ENCODE peak calls at places on chromosomes 3 and 15, in eight cellular contexts. One of them, this sample, is unnamed.

GRCh38 chr3:43505351-43505750 is 116.5 kb downstream of the ANO10 start:
- DNase-seq in suprapubic skin: no peak
- DNase-seq in hepatocyte: no peak
- DNase-seq in CD8-positive, alpha-beta memory T cell: peak; percentile 33
- DNase-seq in tibial artery: no peak
- DNase-seq in gastrocnemius medialis: no peak
- DNase-seq in Peyer's patch: no peak
- DNase-seq in PC-3: peak; percentile 7
- DNase-seq in this sample: no peak

GRCh38 chr3:89171681-89172080 is 64.3 kb downstream of the EPHA3 start:
- DNase-seq in suprapubic skin: no peak
- DNase-seq in hepatocyte: no peak
- DNase-seq in CD8-positive, alpha-beta memory T cell: no peak
- DNase-seq in tibial artery: no peak
- DNase-seq in gastrocnemius medialis: no peak
- DNase-seq in Peyer's patch: no peak
- DNase-seq in PC-3: no peak
- DNase-seq in this sample: no peak

GRCh38 chr3:106844638-106845037 is 532.6 kb upstream of the CCDC54 start:
- DNase-seq in suprapubic skin: no peak
- DNase-seq in hepatocyte: no peak
- DNase-seq in CD8-positive, alpha-beta memory T cell: no peak
- DNase-seq in tibial artery: no peak
- DNase-seq in gastrocnemius medialis: no peak
- DNase-seq in Peyer's patch: no peak
- DNase-seq in PC-3: no peak
- DNase-seq in this sample: no peak

GRCh38 chr3:13025090-13025489 is 48.1 kb downstream of the IQSEC1 start:
- DNase-seq in suprapubic skin: no peak
- DNase-seq in hepatocyte: no peak
- DNase-seq in CD8-positive, alpha-beta memory T cell: no peak
- DNase-seq in tibial artery: peak; percentile 85
- DNase-seq in gastrocnemius medialis: no peak
- DNase-seq in Peyer's patch: no peak
- DNase-seq in PC-3: peak; percentile 77
- DNase-seq in this sample: peak; percentile 65

GRCh38 chr15:55628369-55628730 is 40.2 kb upstream of the PYGO1 start:
- DNase-seq in suprapubic skin: no peak
- DNase-seq in hepatocyte: no peak
- DNase-seq in CD8-positive, alpha-beta memory T cell: no peak
- DNase-seq in tibial artery: no peak
- DNase-seq in gastrocnemius medialis: no peak
- DNase-seq in Peyer's patch: no peak
- DNase-seq in PC-3: no peak
- DNase-seq in this sample: no peak

GRCh38 chr15:97944724-97945123 is 15.8 kb upstream of the ARRDC4 start:
- DNase-seq in suprapubic skin: no peak
- DNase-seq in hepatocyte: no peak
- DNase-seq in CD8-positive, alpha-beta memory T cell: no peak
- DNase-seq in tibial artery: no peak
- DNase-seq in gastrocnemius medialis: no peak
- DNase-seq in Peyer's patch: no peak
- DNase-seq in PC-3: no peak
- DNase-seq in this sample: no peak

GRCh38 chr15:98649996-98650870 is 1.9 kb downstream of the IGF1R start:
- DNase-seq in suprapubic skin: no peak
- DNase-seq in hepatocyte: peak; percentile 50
- DNase-seq in CD8-positive, alpha-beta memory T cell: peak; percentile 79
- DNase-seq in tibial artery: peak; percentile 76
- DNase-seq in gastrocnemius medialis: no peak
- DNase-seq in Peyer's patch: peak; percentile 58
- DNase-seq in PC-3: peak; percentile 18
- DNase-seq in this sample: peak; percentile 43

GRCh38 chr3:76051145-76051544 is 265.8 kb upstream of the ZNF717 start:
- DNase-seq in suprapubic skin: no peak
- DNase-seq in hepatocyte: no peak
- DNase-seq in CD8-positive, alpha-beta memory T cell: no peak
- DNase-seq in tibial artery: no peak
- DNase-seq in gastrocnemius medialis: no peak
- DNase-seq in Peyer's patch: no peak
- DNase-seq in PC-3: peak; percentile 48
- DNase-seq in this sample: no peak

GRCh38 chr3:127903596-127903995 is 11.4 kb upstream of the KBTBD12 start:
- DNase-seq in suprapubic skin: no peak
- DNase-seq in hepatocyte: no peak
- DNase-seq in CD8-positive, alpha-beta memory T cell: no peak
- DNase-seq in tibial artery: no peak
- DNase-seq in gastrocnemius medialis: no peak
- DNase-seq in Peyer's patch: no peak
- DNase-seq in PC-3: no peak
- DNase-seq in this sample: no peak

GRCh38 chr15:70096975-70097336 is 761 bp downstream of the TLE3 start:
- DNase-seq in suprapubic skin: no peak
- DNase-seq in hepatocyte: peak; percentile 56
- DNase-seq in CD8-positive, alpha-beta memory T cell: no peak
- DNase-seq in tibial artery: no peak
- DNase-seq in gastrocnemius medialis: no peak
- DNase-seq in Peyer's patch: no peak
- DNase-seq in PC-3: no peak
- DNase-seq in this sample: peak; percentile 33

DNA sequence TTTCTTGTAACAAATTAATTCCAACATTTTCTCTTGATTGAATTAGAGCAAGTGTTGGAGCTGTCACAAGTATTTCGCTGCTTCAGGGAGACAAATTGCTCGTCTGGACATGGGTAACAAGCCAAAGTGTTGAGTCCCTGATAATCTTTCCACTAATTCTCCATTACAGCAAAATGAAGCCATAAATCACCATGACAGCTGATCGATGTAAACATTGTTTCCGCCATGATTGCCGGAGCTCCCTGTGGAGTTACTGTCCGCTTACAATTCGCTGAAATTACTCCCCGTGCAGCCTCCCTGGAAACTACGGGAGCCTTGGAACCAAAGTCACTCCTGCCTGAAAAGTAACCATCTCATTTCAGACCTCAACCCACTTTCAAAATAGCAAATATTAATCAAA is 47.4 kb downstream of the SHOX2 start:
- DNase-seq in suprapubic skin: no peak
- DNase-seq in hepatocyte: no peak
- DNase-seq in CD8-positive, alpha-beta memory T cell: no peak
- DNase-seq in tibial artery: no peak
- DNase-seq in gastrocnemius medialis: no peak
- DNase-seq in Peyer's patch: no peak
- DNase-seq in PC-3: no peak
- DNase-seq in this sample: no peak
- H3K27ac ChIP-seq in suprapubic skin: no peak overlapping the region
- H3K27ac ChIP-seq in hepatocyte: no peak overlapping the region
- H3K27ac ChIP-seq in CD8-positive, alpha-beta memory T cell: no peak overlapping the region
- H3K27ac ChIP-seq in tibial artery: no peak overlapping the region
- H3K27ac ChIP-seq in gastrocnemius medialis: no peak overlapping the region
- H3K27ac ChIP-seq in Peyer's patch: no peak overlapping the region
- H3K27ac ChIP-seq in PC-3: no peak overlapping the region
- H3K27ac ChIP-seq in this sample: no peak overlapping the region

GRCh38 chr3:169990431-169990830 is 23.8 kb downstream of the SEC62 start:
- DNase-seq in suprapubic skin: no peak
- DNase-seq in hepatocyte: no peak
- DNase-seq in CD8-positive, alpha-beta memory T cell: no peak
- DNase-seq in tibial artery: no peak
- DNase-seq in gastrocnemius medialis: no peak
- DNase-seq in Peyer's patch: no peak
- DNase-seq in PC-3: no peak
- DNase-seq in this sample: no peak

GRCh38 chr3:169996063-169996462 is 29.5 kb downstream of the SEC62 start:
- DNase-seq in suprapubic skin: no peak
- DNase-seq in hepatocyte: no peak
- DNase-seq in CD8-positive, alpha-beta memory T cell: no peak
- DNase-seq in tibial artery: no peak
- DNase-seq in gastrocnemius medialis: no peak
- DNase-seq in Peyer's patch: no peak
- DNase-seq in PC-3: no peak
- DNase-seq in this sample: no peak

GRCh38 chr3:169992781-169993180 is 26.2 kb downstream of the SEC62 start:
- DNase-seq in suprapubic skin: no peak
- DNase-seq in hepatocyte: no peak
- DNase-seq in CD8-positive, alpha-beta memory T cell: no peak
- DNase-seq in tibial artery: no peak
- DNase-seq in gastrocnemius medialis: no peak
- DNase-seq in Peyer's patch: no peak
- DNase-seq in PC-3: no peak
- DNase-seq in this sample: no peak

DNA sequence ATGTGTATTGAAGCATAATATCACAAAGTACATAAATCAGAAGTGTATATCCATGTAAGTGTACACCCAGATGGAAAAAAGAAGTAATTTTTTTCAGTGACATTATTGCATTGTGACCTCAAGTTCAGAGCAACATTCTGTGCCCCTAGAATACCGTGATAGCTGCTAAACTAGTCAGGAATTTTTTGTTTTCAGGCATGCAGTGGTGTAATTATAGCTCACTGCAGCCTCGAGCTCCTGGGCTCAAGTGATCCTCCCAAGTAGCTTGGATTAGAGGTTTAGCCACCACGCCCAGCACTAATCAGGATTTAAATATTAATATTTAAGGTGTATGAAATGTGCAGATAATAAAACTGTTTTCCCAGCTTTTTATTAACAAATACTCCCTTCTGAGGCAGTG is 25.5 kb downstream of the SEC62 start:
- DNase-seq in suprapubic skin: no peak
- DNase-seq in hepatocyte: no peak
- DNase-seq in CD8-positive, alpha-beta memory T cell: no peak
- DNase-seq in tibial artery: no peak
- DNase-seq in gastrocnemius medialis: no peak
- DNase-seq in Peyer's patch: no peak
- DNase-seq in PC-3: no peak
- DNase-seq in this sample: no peak
- H3K36me3 ChIP-seq in suprapubic skin: peaks cover 63% of the 10 kb centered on the region
- H3K36me3 ChIP-seq in hepatocyte: no peaks in the 10 kb centered on the region
- H3K36me3 ChIP-seq in CD8-positive, alpha-beta memory T cell: peaks cover 17% of the 10 kb centered on the region
- H3K36me3 ChIP-seq in tibial artery: peaks cover 52% of the 10 kb centered on the region
- H3K36me3 ChIP-seq in gastrocnemius medialis: peaks cover 87% of the 10 kb centered on the region
- H3K36me3 ChIP-seq in Peyer's patch: peaks cover 79% of the 10 kb centered on the region
- H3K36me3 ChIP-seq in PC-3: peaks cover 46% of the 10 kb centered on the region
- H3K36me3 ChIP-seq in this sample: peaks cover 50% of the 10 kb centered on the region

GRCh38 chr3:186940965-186941364 is 10.6 kb downstream of the ST6GAL1 start:
- DNase-seq in suprapubic skin: no peak
- DNase-seq in hepatocyte: no peak
- DNase-seq in CD8-positive, alpha-beta memory T cell: no peak
- DNase-seq in tibial artery: peak; percentile 94
- DNase-seq in gastrocnemius medialis: no peak
- DNase-seq in Peyer's patch: no peak
- DNase-seq in PC-3: no peak
- DNase-seq in this sample: no peak

GRCh38 chr3:186937017-186937875 is 6.9 kb downstream of the ST6GAL1 start:
- DNase-seq in suprapubic skin: no peak
- DNase-seq in hepatocyte: no peak
- DNase-seq in CD8-positive, alpha-beta memory T cell: no peak
- DNase-seq in tibial artery: no peak
- DNase-seq in gastrocnemius medialis: no peak
- DNase-seq in Peyer's patch: no peak
- DNase-seq in PC-3: no peak
- DNase-seq in this sample: peak; percentile 56

GRCh38 chr3:186938716-186939115 is 8.4 kb downstream of the ST6GAL1 start:
- DNase-seq in suprapubic skin: no peak
- DNase-seq in hepatocyte: peak; percentile 58
- DNase-seq in CD8-positive, alpha-beta memory T cell: no peak
- DNase-seq in tibial artery: peak; percentile 86
- DNase-seq in gastrocnemius medialis: no peak
- DNase-seq in Peyer's patch: no peak
- DNase-seq in PC-3: no peak
- DNase-seq in this sample: no peak

GRCh38 chr3:186942168-186942567 is 11.8 kb downstream of the ST6GAL1 start:
- DNase-seq in suprapubic skin: no peak
- DNase-seq in hepatocyte: no peak
- DNase-seq in CD8-positive, alpha-beta memory T cell: no peak
- DNase-seq in tibial artery: no peak
- DNase-seq in gastrocnemius medialis: no peak
- DNase-seq in Peyer's patch: no peak
- DNase-seq in PC-3: no peak
- DNase-seq in this sample: no peak

GRCh38 chr3:186939536-186939935 is 9.2 kb downstream of the ST6GAL1 start:
- DNase-seq in suprapubic skin: no peak
- DNase-seq in hepatocyte: no peak
- DNase-seq in CD8-positive, alpha-beta memory T cell: no peak
- DNase-seq in tibial artery: no peak
- DNase-seq in gastrocnemius medialis: no peak
- DNase-seq in Peyer's patch: no peak
- DNase-seq in PC-3: no peak
- DNase-seq in this sample: no peak
- H3K4me1 ChIP-seq in suprapubic skin: no peaks in the 10 kb centered on the region
- H3K4me1 ChIP-seq in hepatocyte: no peaks in the 10 kb centered on the region
- H3K4me1 ChIP-seq in CD8-positive, alpha-beta memory T cell: peaks cover 20% of the 10 kb centered on the region
- H3K4me1 ChIP-seq in tibial artery: peaks cover 42% of the 10 kb centered on the region
- H3K4me1 ChIP-seq in gastrocnemius medialis: peaks cover 43% of the 10 kb centered on the region
- H3K4me1 ChIP-seq in Peyer's patch: no peaks in the 10 kb centered on the region
- H3K4me1 ChIP-seq in PC-3: no peaks in the 10 kb centered on the region
- H3K4me1 ChIP-seq in this sample: peaks cover 3% of the 10 kb centered on the region

GRCh38 chr3:14810070-14810732 is 8.6 kb upstream of the FGD5 start:
- DNase-seq in suprapubic skin: no peak
- DNase-seq in hepatocyte: peak; percentile 54
- DNase-seq in CD8-positive, alpha-beta memory T cell: no peak
- DNase-seq in tibial artery: no peak
- DNase-seq in gastrocnemius medialis: no peak
- DNase-seq in Peyer's patch: peak; percentile 48
- DNase-seq in PC-3: no peak
- DNase-seq in this sample: no peak

GRCh38 chr3:14814473-14814872 is 4.3 kb upstream of the FGD5 start:
- DNase-seq in suprapubic skin: no peak
- DNase-seq in hepatocyte: no peak
- DNase-seq in CD8-positive, alpha-beta memory T cell: no peak
- DNase-seq in tibial artery: no peak
- DNase-seq in gastrocnemius medialis: no peak
- DNase-seq in Peyer's patch: peak; percentile 45
- DNase-seq in PC-3: no peak
- DNase-seq in this sample: no peak

GRCh38 chr3:14812196-14812785 is 6.5 kb upstream of the FGD5 start:
- DNase-seq in suprapubic skin: no peak
- DNase-seq in hepatocyte: no peak
- DNase-seq in CD8-positive, alpha-beta memory T cell: no peak
- DNase-seq in tibial artery: no peak
- DNase-seq in gastrocnemius medialis: no peak
- DNase-seq in Peyer's patch: peak; percentile 31
- DNase-seq in PC-3: no peak
- DNase-seq in this sample: no peak

GRCh38 chr3:14810795-14811661 is 7.7 kb upstream of the FGD5 start:
- DNase-seq in suprapubic skin: no peak
- DNase-seq in hepatocyte: no peak
- DNase-seq in CD8-positive, alpha-beta memory T cell: no peak
- DNase-seq in tibial artery: no peak
- DNase-seq in gastrocnemius medialis: no peak
- DNase-seq in Peyer's patch: peak; percentile 41
- DNase-seq in PC-3: no peak
- DNase-seq in this sample: no peak

DNA sequence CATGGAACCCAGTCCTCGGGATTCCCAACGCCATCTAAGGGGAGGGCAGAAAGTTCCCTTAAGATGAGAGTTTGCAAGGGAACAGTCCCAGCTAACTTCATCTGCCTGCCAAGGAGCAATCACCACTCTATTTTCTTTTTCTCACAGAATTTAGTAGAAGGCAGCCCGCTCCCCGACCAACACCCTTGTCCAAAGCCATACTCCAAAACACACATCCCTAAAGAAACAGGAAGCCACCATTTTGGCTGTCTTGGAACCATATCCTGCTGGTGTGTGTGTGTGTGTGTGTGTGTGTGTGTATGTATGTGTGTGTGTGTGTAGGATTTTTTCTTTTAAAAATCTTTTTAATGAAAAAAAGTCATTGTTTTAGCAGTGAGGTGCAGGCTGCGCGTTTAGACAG is 7.0 kb upstream of the FGD5 start:
- DNase-seq in suprapubic skin: no peak
- DNase-seq in hepatocyte: no peak
- DNase-seq in CD8-positive, alpha-beta memory T cell: no peak
- DNase-seq in tibial artery: no peak
- DNase-seq in gastrocnemius medialis: no peak
- DNase-seq in Peyer's patch: no peak
- DNase-seq in PC-3: no peak
- DNase-seq in this sample: no peak
- H3K27ac ChIP-seq in suprapubic skin: no peak overlapping the region
- H3K27ac ChIP-seq in hepatocyte: no peak overlapping the region
- H3K27ac ChIP-seq in CD8-positive, alpha-beta memory T cell: no peak overlapping the region
- H3K27ac ChIP-seq in tibial artery: no peak overlapping the region
- H3K27ac ChIP-seq in gastrocnemius medialis: peak overlapping the region; percentile 54
- H3K27ac ChIP-seq in Peyer's patch: peak overlapping the region; percentile 57
- H3K27ac ChIP-seq in PC-3: no peak overlapping the region
- H3K27ac ChIP-seq in this sample: no peak overlapping the region

This sample was measured in SJCRH30.